ENCODE peak calls at places on chromosomes 13 and 19, in eight cellular contexts. L, E, W, M, T, O, Y and B are unnamed samples.

GRCh38 chr13:27770809-27771208 is 21.5 kb upstream of the GSX1 start:
- DNase-seq in L (no peak), E (peak), W (no peak), M (peak), T (no peak), O (no peak), Y (peak), B (peak)

GRCh38 chr19:15412832-15413231 is 6.0 kb downstream of the AKAP8L start:
- DNase-seq in L (no peak), E (no peak), W (no peak), M (no peak), T (no peak), O (no peak), Y (no peak), B (no peak)

GRCh38 chr13:113786262-113786841 is 27.3 kb downstream of the TMEM255B start:
- DNase-seq in L (peak), E (peak), W (peak), M (no peak), T (no peak), O (no peak), Y (peak), B (peak)

GRCh38 chr19:33143897-33144405 is 12.0 kb downstream of the WDR88 start:
- DNase-seq in L (peak), E (peak), W (peak), M (peak), T (peak), O (peak), Y (peak), B (peak)

GRCh38 chr19:35643255-35644205 is 2.0 kb downstream of the ETV2 start:
- DNase-seq in L (peak), E (peak), W (peak), M (peak), T (peak), O (peak), Y (peak), B (peak)

GRCh38 chr19:13985771-13986347 is 20.3 kb downstream of the RFX1 start:
- DNase-seq in L (no peak), E (no peak), W (no peak), M (no peak), T (no peak), O (no peak), Y (no peak), B (no peak)

GRCh38 chr19:6654347-6655310 is 15.3 kb downstream of the TNFSF14 start:
- DNase-seq in L (no peak), E (no peak), W (no peak), M (no peak), T (no peak), O (no peak), Y (no peak), B (no peak)

GRCh38 chr13:43573787-43574562 is 212.8 kb downstream of the ENOX1 start:
- DNase-seq in L (peak), E (no peak), W (no peak), M (peak), T (no peak), O (no peak), Y (no peak), B (peak)

GRCh38 chr13:106619688-106620555 is 52.0 kb upstream of the ARGLU1 start:
- DNase-seq in L (peak), E (peak), W (peak), M (peak), T (no peak), O (no peak), Y (peak), B (peak)

GRCh38 chr13:96988441-96988840 is 5.8 kb downstream of the OXGR1 start:
- DNase-seq in L (no peak), E (no peak), W (no peak), M (no peak), T (no peak), O (no peak), Y (no peak), B (no peak)

GRCh38 chr13:111387026-111387871 is 66.8 kb downstream of the TEX29 start:
- DNase-seq in L (no peak), E (no peak), W (no peak), M (no peak), T (no peak), O (no peak), Y (no peak), B (no peak)

GRCh38 chr13:40069173-40070044 is 413.9 kb downstream of the COG6 start:
- DNase-seq in L (peak), E (peak), W (peak), M (peak), T (peak), O (peak), Y (peak), B (peak)

GRCh38 chr19:32138416-32138815 is 207.0 kb upstream of the ZNF507 start:
- DNase-seq in L (no peak), E (no peak), W (no peak), M (no peak), T (no peak), O (no peak), Y (no peak), B (no peak)

GRCh38 chr19:48203227-48203793 is 32.8 kb downstream of the ZSWIM9 start:
- DNase-seq in L (no peak), E (no peak), W (no peak), M (no peak), T (no peak), O (no peak), Y (no peak), B (peak)

GRCh38 chr19:4524808-4525562 is 6.7 kb upstream of the PLIN4 start:
- DNase-seq in L (no peak), E (no peak), W (peak), M (no peak), T (peak), O (peak), Y (peak), B (peak)

GRCh38 chr19:2532252-2533071 is 56.5 kb downstream of the GADD45B start:
- DNase-seq in L (peak), E (peak), W (peak), M (no peak), T (no peak), O (no peak), Y (peak), B (peak)

GRCh38 chr13:111480976-111481375 is 160.5 kb downstream of the TEX29 start:
- DNase-seq in L (no peak), E (no peak), W (no peak), M (no peak), T (no peak), O (no peak), Y (no peak), B (no peak)

GRCh38 chr19:658916-659839 is 3.8 kb downstream of the RNF126 start:
- DNase-seq in L (peak), E (no peak), W (peak), M (no peak), T (peak), O (no peak), Y (no peak), B (no peak)

GRCh38 chr19:6740589-6741348 is 1.3 kb downstream of the TRIP10 start:
- DNase-seq in L (peak), E (peak), W (peak), M (peak), T (no peak), O (peak), Y (peak), B (peak)

GRCh38 chr13:100675660-100676129 is 1.1 kb upstream of the TMTC4 start:
- DNase-seq in L (no peak), E (no peak), W (no peak), M (no peak), T (no peak), O (no peak), Y (no peak), B (no peak)

GRCh38 chr13:91126806-91127205 is 220.7 kb upstream of the MIR17HG start:
- DNase-seq in L (peak), E (no peak), W (no peak), M (no peak), T (no peak), O (no peak), Y (no peak), B (no peak)

GRCh38 chr13:79462895-79463294 is 18.1 kb upstream of the NDFIP2 start:
- DNase-seq in L (no peak), E (no peak), W (no peak), M (no peak), T (no peak), O (no peak), Y (no peak), B (no peak)

GRCh38 chr13:34066344-34066743 is 248.4 kb downstream of the RFC3 start:
- DNase-seq in L (no peak), E (no peak), W (no peak), M (no peak), T (no peak), O (no peak), Y (no peak), B (no peak)

GRCh38 chr19:29873024-29873800 is 61.4 kb downstream of the CCNE1 start:
- DNase-seq in L (peak), E (no peak), W (peak), M (peak), T (peak), O (peak), Y (no peak), B (peak)

GRCh38 chr19:6801397-6802086 is 29.0 kb downstream of the VAV1 start:
- DNase-seq in L (peak), E (no peak), W (no peak), M (no peak), T (peak), O (peak), Y (peak), B (peak)

GRCh38 chr19:10009714-10010224 is 535 bp downstream of the COL5A3 start:
- DNase-seq in L (no peak), E (no peak), W (peak), M (no peak), T (peak), O (no peak), Y (no peak), B (peak)

GRCh38 chr13:101523732-101524131 is 71.3 kb downstream of the ITGBL1 start:
- DNase-seq in L (peak), E (peak), W (peak), M (no peak), T (no peak), O (no peak), Y (peak), B (peak)

GRCh38 chr13:21242236-21242635 is 65.8 kb downstream of the MRPL57 start:
- DNase-seq in L (no peak), E (no peak), W (no peak), M (no peak), T (no peak), O (no peak), Y (no peak), B (no peak)

GRCh38 chr13:99671746-99672145 is 170.5 kb downstream of the TM9SF2 start:
- DNase-seq in L (no peak), E (no peak), W (no peak), M (no peak), T (no peak), O (no peak), Y (no peak), B (no peak)

GRCh38 chr13:30159446-30159839 is 147.9 kb downstream of the KATNAL1 start:
- DNase-seq in L (peak), E (peak), W (peak), M (no peak), T (no peak), O (no peak), Y (no peak), B (peak)

GRCh38 chr19:33248954-33249613 is 23.4 kb upstream of the SLC7A10 start:
- DNase-seq in L (no peak), E (no peak), W (no peak), M (no peak), T (no peak), O (no peak), Y (no peak), B (peak)

GRCh38 chr19:57025491-57025890 is 94.3 kb upstream of the USP29 start:
- DNase-seq in L (no peak), E (no peak), W (no peak), M (no peak), T (no peak), O (no peak), Y (no peak), B (no peak)

GRCh38 chr13:75353786-75354193 is 128.2 kb downstream of the TBC1D4 start:
- DNase-seq in L (peak), E (peak), W (no peak), M (no peak), T (no peak), O (no peak), Y (no peak), B (no peak)

GRCh38 chr13:44380404-44381165 is 7.0 kb downstream of the SERP2 start:
- DNase-seq in L (peak), E (peak), W (no peak), M (no peak), T (no peak), O (no peak), Y (no peak), B (peak)

GRCh38 chr19:48920949-48921348 is 12.6 kb upstream of the DHDH start:
- DNase-seq in L (no peak), E (no peak), W (no peak), M (no peak), T (no peak), O (no peak), Y (no peak), B (no peak)